ENCODE peak calls at places on chromosomes 13 and 19, in eight cellular contexts. One of them, this sample, is unnamed.

GRCh38 chr13:32976046-32976781 is 40.0 kb upstream of the KL start:
- DNase-seq in AG04450: no peak
- DNase-seq in left ventricle myocardium inferior: no peak
- DNase-seq in astrocyte of the spinal cord: no peak
- DNase-seq in breast epithelium: no peak
- DNase-seq in foreskin fibroblast: no peak
- DNase-seq in epithelial cell of proximal tubule: no peak
- DNase-seq in GM12865: no peak
- DNase-seq in this sample: no peak

GRCh38 chr13:85031771-85032170 is 767.4 kb downstream of the SLITRK6 start:
- DNase-seq in astrocyte of the spinal cord: no peak
- DNase-seq in AG04450: no peak
- DNase-seq in epithelial cell of proximal tubule: no peak
- DNase-seq in left ventricle myocardium inferior: no peak
- DNase-seq in GM12865: no peak
- DNase-seq in breast epithelium: no peak
- DNase-seq in foreskin fibroblast: no peak
- DNase-seq in this sample: no peak

GRCh38 chr19:47991191-47991808 is 670 bp downstream of the BSPH1 start:
- DNase-seq in AG04450: no peak
- DNase-seq in epithelial cell of proximal tubule: no peak
- DNase-seq in astrocyte of the spinal cord: no peak
- DNase-seq in breast epithelium: no peak
- DNase-seq in left ventricle myocardium inferior: no peak
- DNase-seq in foreskin fibroblast: no peak
- DNase-seq in GM12865: no peak
- DNase-seq in this sample: no peak

GRCh38 chr13:90889906-90890305 is 457.6 kb upstream of the MIR17HG start:
- DNase-seq in foreskin fibroblast: no peak
- DNase-seq in breast epithelium: no peak
- DNase-seq in AG04450: no peak
- DNase-seq in astrocyte of the spinal cord: no peak
- DNase-seq in left ventricle myocardium inferior: no peak
- DNase-seq in epithelial cell of proximal tubule: no peak
- DNase-seq in GM12865: no peak
- DNase-seq in this sample: no peak

GRCh38 chr19:17114414-17114831 is 38.8 kb downstream of the MYO9B start:
- DNase-seq in GM12865: no peak
- DNase-seq in foreskin fibroblast: no peak
- DNase-seq in astrocyte of the spinal cord: peak
- DNase-seq in breast epithelium: peak
- DNase-seq in AG04450: no peak
- DNase-seq in epithelial cell of proximal tubule: no peak
- DNase-seq in left ventricle myocardium inferior: no peak
- DNase-seq in this sample: no peak

GRCh38 chr13:112343591-112343990 is 32.6 kb upstream of the SPACA7 start:
- DNase-seq in GM12865: no peak
- DNase-seq in left ventricle myocardium inferior: no peak
- DNase-seq in astrocyte of the spinal cord: no peak
- DNase-seq in breast epithelium: no peak
- DNase-seq in foreskin fibroblast: no peak
- DNase-seq in AG04450: no peak
- DNase-seq in epithelial cell of proximal tubule: no peak
- DNase-seq in this sample: no peak

GRCh38 chr19:16025108-16026101 is 50.9 kb upstream of the TPM4 start:
- DNase-seq in AG04450: peak
- DNase-seq in left ventricle myocardium inferior: no peak
- DNase-seq in GM12865: peak
- DNase-seq in astrocyte of the spinal cord: peak
- DNase-seq in breast epithelium: no peak
- DNase-seq in foreskin fibroblast: peak
- DNase-seq in epithelial cell of proximal tubule: no peak
- DNase-seq in this sample: peak

GRCh38 chr19:43651758-43652545 is 12.3 kb upstream of the CADM4 start:
- DNase-seq in foreskin fibroblast: peak
- DNase-seq in AG04450: peak
- DNase-seq in astrocyte of the spinal cord: peak
- DNase-seq in GM12865: peak
- DNase-seq in breast epithelium: peak
- DNase-seq in epithelial cell of proximal tubule: no peak
- DNase-seq in left ventricle myocardium inferior: no peak
- DNase-seq in this sample: no peak

GRCh38 chr19:49592486-49593232 is 1.7 kb downstream of the PRR12 start:
- DNase-seq in foreskin fibroblast: peak
- DNase-seq in astrocyte of the spinal cord: no peak
- DNase-seq in epithelial cell of proximal tubule: no peak
- DNase-seq in GM12865: peak
- DNase-seq in left ventricle myocardium inferior: no peak
- DNase-seq in breast epithelium: no peak
- DNase-seq in AG04450: no peak
- DNase-seq in this sample: no peak

GRCh38 chr13:46172531-46172991 is 9.4 kb downstream of the LCP1 start:
- DNase-seq in breast epithelium: no peak
- DNase-seq in epithelial cell of proximal tubule: no peak
- DNase-seq in GM12865: peak
- DNase-seq in AG04450: no peak
- DNase-seq in astrocyte of the spinal cord: no peak
- DNase-seq in foreskin fibroblast: no peak
- DNase-seq in left ventricle myocardium inferior: no peak
- DNase-seq in this sample: no peak

GRCh38 chr13:32126756-32127155 is 95.2 kb downstream of the FRY start:
- DNase-seq in epithelial cell of proximal tubule: no peak
- DNase-seq in AG04450: no peak
- DNase-seq in left ventricle myocardium inferior: no peak
- DNase-seq in GM12865: no peak
- DNase-seq in foreskin fibroblast: no peak
- DNase-seq in astrocyte of the spinal cord: no peak
- DNase-seq in breast epithelium: no peak
- DNase-seq in this sample: no peak

GRCh38 chr19:681029-681626 is 4.9 kb downstream of the FSTL3 start:
- DNase-seq in left ventricle myocardium inferior: peak
- DNase-seq in breast epithelium: no peak
- DNase-seq in foreskin fibroblast: peak
- DNase-seq in astrocyte of the spinal cord: no peak
- DNase-seq in GM12865: peak
- DNase-seq in epithelial cell of proximal tubule: no peak
- DNase-seq in AG04450: no peak
- DNase-seq in this sample: no peak
- H3K4me3 ChIP-seq in left ventricle myocardium inferior: peak
- H3K4me3 ChIP-seq in breast epithelium: peak
- H3K4me3 ChIP-seq in foreskin fibroblast: peak
- H3K4me3 ChIP-seq in astrocyte of the spinal cord: no peak
- H3K4me3 ChIP-seq in GM12865: peak
- H3K4me3 ChIP-seq in epithelial cell of proximal tubule: peak
- H3K4me3 ChIP-seq in AG04450: no peak
- H3K4me3 ChIP-seq in this sample: no peak

DNA sequence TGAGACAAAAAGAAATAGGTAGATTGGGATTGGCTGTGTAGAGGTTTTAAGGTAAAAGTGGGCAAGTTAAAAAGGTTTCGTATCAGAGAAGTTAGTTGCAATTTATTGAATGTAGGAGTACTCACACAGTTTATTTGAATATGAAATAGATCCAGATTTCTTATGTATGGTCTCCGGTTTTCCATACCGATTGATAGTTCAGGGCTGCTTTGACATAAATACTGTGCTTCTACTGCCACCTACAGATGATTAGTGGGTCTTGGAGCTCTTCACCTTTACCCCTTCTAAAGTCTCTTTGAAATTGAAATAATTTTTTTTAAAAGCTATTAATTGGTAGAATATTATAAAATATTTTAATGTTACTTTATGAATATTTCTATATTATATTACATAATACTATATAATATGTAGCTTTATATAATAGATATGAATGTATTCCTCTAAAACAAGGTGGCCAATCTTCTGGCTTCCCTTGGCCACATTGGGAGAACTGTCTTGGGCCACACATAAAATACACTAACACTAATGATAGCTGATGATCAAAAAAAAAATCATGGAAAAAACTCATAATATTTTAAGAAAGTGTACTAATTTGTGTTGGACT is 7.7 kb upstream of the GPR18 start:
- DNase-seq in astrocyte of the spinal cord: peak
- DNase-seq in epithelial cell of proximal tubule: no peak
- DNase-seq in left ventricle myocardium inferior: no peak
- DNase-seq in breast epithelium: no peak
- DNase-seq in foreskin fibroblast: peak
- DNase-seq in AG04450: no peak
- DNase-seq in GM12865: peak
- DNase-seq in this sample: peak
- TF ChIP-seq CTCF in astrocyte of the spinal cord: peak
- TF ChIP-seq CTCF in epithelial cell of proximal tubule: peak
- TF ChIP-seq CTCF in left ventricle myocardium inferior: peak
- TF ChIP-seq CTCF in breast epithelium: no peak
- TF ChIP-seq CTCF in foreskin fibroblast: peak
- TF ChIP-seq CTCF in AG04450: peak
- TF ChIP-seq CTCF in GM12865: peak
- TF ChIP-seq CTCF in this sample: peak

GRCh38 chr13:107254392-107254791 is 686.5 kb upstream of the ARGLU1 start:
- DNase-seq in foreskin fibroblast: no peak
- DNase-seq in astrocyte of the spinal cord: no peak
- DNase-seq in GM12865: no peak
- DNase-seq in breast epithelium: no peak
- DNase-seq in AG04450: no peak
- DNase-seq in epithelial cell of proximal tubule: no peak
- DNase-seq in left ventricle myocardium inferior: no peak
- DNase-seq in this sample: no peak

GRCh38 chr13:107252428-107252827 is 684.5 kb upstream of the ARGLU1 start:
- DNase-seq in GM12865: no peak
- DNase-seq in breast epithelium: no peak
- DNase-seq in left ventricle myocardium inferior: no peak
- DNase-seq in foreskin fibroblast: no peak
- DNase-seq in astrocyte of the spinal cord: no peak
- DNase-seq in AG04450: no peak
- DNase-seq in epithelial cell of proximal tubule: no peak
- DNase-seq in this sample: no peak

GRCh38 chr13:107252021-107252420 is 684.1 kb upstream of the ARGLU1 start:
- DNase-seq in breast epithelium: no peak
- DNase-seq in AG04450: no peak
- DNase-seq in foreskin fibroblast: no peak
- DNase-seq in epithelial cell of proximal tubule: no peak
- DNase-seq in astrocyte of the spinal cord: no peak
- DNase-seq in GM12865: no peak
- DNase-seq in left ventricle myocardium inferior: no peak
- DNase-seq in this sample: no peak

GRCh38 chr13:107251321-107251720 is 683.4 kb upstream of the ARGLU1 start:
- DNase-seq in left ventricle myocardium inferior: no peak
- DNase-seq in breast epithelium: no peak
- DNase-seq in GM12865: no peak
- DNase-seq in astrocyte of the spinal cord: peak
- DNase-seq in epithelial cell of proximal tubule: no peak
- DNase-seq in AG04450: no peak
- DNase-seq in foreskin fibroblast: no peak
- DNase-seq in this sample: no peak

DNA sequence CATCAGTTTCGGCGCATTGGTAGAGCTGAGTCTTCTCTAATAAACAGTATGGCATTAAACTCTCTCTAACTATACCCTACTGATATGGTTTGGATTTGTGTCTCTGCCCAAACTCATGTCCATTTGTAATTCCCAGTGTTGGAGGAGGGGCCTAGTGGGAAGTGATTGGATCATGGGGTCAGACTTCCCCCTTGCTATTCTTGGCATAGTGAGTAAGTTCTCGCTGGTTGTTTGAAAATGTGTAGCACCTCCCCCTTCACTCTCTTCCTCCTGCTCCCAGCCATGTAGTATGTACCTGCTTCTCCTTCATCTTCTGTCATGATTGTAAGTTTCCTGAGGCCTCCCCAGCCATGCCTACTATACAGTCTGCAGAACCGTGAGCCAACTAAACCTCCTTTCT is 682.7 kb upstream of the ARGLU1 start:
- DNase-seq in foreskin fibroblast: no peak
- DNase-seq in breast epithelium: no peak
- DNase-seq in GM12865: no peak
- DNase-seq in left ventricle myocardium inferior: no peak
- DNase-seq in astrocyte of the spinal cord: no peak
- DNase-seq in AG04450: no peak
- DNase-seq in epithelial cell of proximal tubule: no peak
- DNase-seq in this sample: no peak
- H3K4me3 ChIP-seq in foreskin fibroblast: no peak
- H3K4me3 ChIP-seq in breast epithelium: no peak
- H3K4me3 ChIP-seq in GM12865: no peak
- H3K4me3 ChIP-seq in left ventricle myocardium inferior: no peak
- H3K4me3 ChIP-seq in astrocyte of the spinal cord: no peak
- H3K4me3 ChIP-seq in AG04450: no peak
- H3K4me3 ChIP-seq in epithelial cell of proximal tubule: no peak
- H3K4me3 ChIP-seq in this sample: no peak

GRCh38 chr13:73275163-73275562 is 216.4 kb downstream of the KLF5 start:
- DNase-seq in breast epithelium: no peak
- DNase-seq in astrocyte of the spinal cord: no peak
- DNase-seq in foreskin fibroblast: no peak
- DNase-seq in epithelial cell of proximal tubule: no peak
- DNase-seq in GM12865: no peak
- DNase-seq in left ventricle myocardium inferior: no peak
- DNase-seq in AG04450: no peak
- DNase-seq in this sample: no peak
- TF ChIP-seq CTCF in breast epithelium: no peak
- TF ChIP-seq CTCF in astrocyte of the spinal cord: no peak
- TF ChIP-seq CTCF in foreskin fibroblast: no peak
- TF ChIP-seq CTCF in epithelial cell of proximal tubule: peak
- TF ChIP-seq CTCF in GM12865: no peak
- TF ChIP-seq CTCF in left ventricle myocardium inferior: no peak
- TF ChIP-seq CTCF in AG04450: no peak
- TF ChIP-seq CTCF in this sample: peak

GRCh38 chr19:13055213-13056051 is 47.2 kb downstream of the LYL1 start:
- DNase-seq in foreskin fibroblast: peak
- DNase-seq in astrocyte of the spinal cord: peak
- DNase-seq in AG04450: peak
- DNase-seq in epithelial cell of proximal tubule: no peak
- DNase-seq in left ventricle myocardium inferior: peak
- DNase-seq in breast epithelium: peak
- DNase-seq in GM12865: no peak
- DNase-seq in this sample: peak
- H3K4me3 ChIP-seq in foreskin fibroblast: peak
- H3K4me3 ChIP-seq in astrocyte of the spinal cord: peak
- H3K4me3 ChIP-seq in AG04450: peak
- H3K4me3 ChIP-seq in epithelial cell of proximal tubule: no peak
- H3K4me3 ChIP-seq in left ventricle myocardium inferior: peak
- H3K4me3 ChIP-seq in breast epithelium: no peak
- H3K4me3 ChIP-seq in GM12865: no peak
- H3K4me3 ChIP-seq in this sample: peak

GRCh38 chr13:98142427-98143156 is at the start of gene FARP1:
- DNase-seq in AG04450: no peak
- DNase-seq in GM12865: peak
- DNase-seq in breast epithelium: peak
- DNase-seq in epithelial cell of proximal tubule: no peak
- DNase-seq in left ventricle myocardium inferior: peak
- DNase-seq in astrocyte of the spinal cord: peak
- DNase-seq in foreskin fibroblast: peak
- DNase-seq in this sample: no peak
- TF ChIP-seq CTCF in AG04450: peak
- TF ChIP-seq CTCF in GM12865: peak
- TF ChIP-seq CTCF in breast epithelium: no peak
- TF ChIP-seq CTCF in epithelial cell of proximal tubule: no peak
- TF ChIP-seq CTCF in left ventricle myocardium inferior: peak
- TF ChIP-seq CTCF in astrocyte of the spinal cord: peak
- TF ChIP-seq CTCF in foreskin fibroblast: no peak
- TF ChIP-seq CTCF in this sample: peak

This sample was measured in retinal pigment epithelial cell.